ENCODE peak calls at places on chromosomes 12 and 14, in ten cellular contexts. One of them, this sample, is unnamed.
A peak's percentile ranks its signal among the peaks of the same experiment; 100 is the strongest.

GRCh38 chr12:22543246-22544037 is 900 bp downstream of the C2CD5 start:
- DNase-seq in AG09309: no peak
- DNase-seq in dermis blood vessel endothelial cell: peak; percentile 51
- DNase-seq in EL: no peak
- DNase-seq in NCI-H1417 treated with DMSO at 0.1 percent for 48 hours: no peak
- DNase-seq in T-helper 1 cell: peak; percentile 24
- DNase-seq in CD4-positive, alpha-beta T cell: peak; percentile 26
- DNase-seq in ACHN: peak; percentile 52
- DNase-seq in amniotic stem cell: no peak
- DNase-seq in H54: no peak
- DNase-seq in this sample: no peak

GRCh38 chr14:37889087-37889486 is 293.7 kb downstream of the TTC6 start:
- DNase-seq in AG09309: no peak
- DNase-seq in dermis blood vessel endothelial cell: no peak
- DNase-seq in EL: no peak
- DNase-seq in NCI-H1417 treated with DMSO at 0.1 percent for 48 hours: no peak
- DNase-seq in T-helper 1 cell: no peak
- DNase-seq in CD4-positive, alpha-beta T cell: no peak
- DNase-seq in ACHN: no peak
- DNase-seq in amniotic stem cell: no peak
- DNase-seq in H54: no peak
- DNase-seq in this sample: no peak

GRCh38 chr14:51780741-51781140 is 79.7 kb upstream of the GNG2 start:
- DNase-seq in AG09309: no peak
- DNase-seq in dermis blood vessel endothelial cell: peak; percentile 43
- DNase-seq in EL: peak; percentile 32
- DNase-seq in NCI-H1417 treated with DMSO at 0.1 percent for 48 hours: no peak
- DNase-seq in T-helper 1 cell: no peak
- DNase-seq in CD4-positive, alpha-beta T cell: no peak
- DNase-seq in ACHN: peak; percentile 4
- DNase-seq in amniotic stem cell: no peak
- DNase-seq in H54: no peak
- DNase-seq in this sample: no peak

GRCh38 chr14:55482936-55483605 is 42.7 kb upstream of the TBPL2 start:
- DNase-seq in AG09309: no peak
- DNase-seq in dermis blood vessel endothelial cell: peak; percentile 27
- DNase-seq in EL: no peak
- DNase-seq in NCI-H1417 treated with DMSO at 0.1 percent for 48 hours: no peak
- DNase-seq in T-helper 1 cell: no peak
- DNase-seq in CD4-positive, alpha-beta T cell: no peak
- DNase-seq in ACHN: no peak
- DNase-seq in amniotic stem cell: no peak
- DNase-seq in H54: no peak
- DNase-seq in this sample: no peak

GRCh38 chr14:76101384-76101783 is 50.3 kb upstream of the GPATCH2L start:
- DNase-seq in AG09309: no peak
- DNase-seq in dermis blood vessel endothelial cell: no peak
- DNase-seq in EL: no peak
- DNase-seq in NCI-H1417 treated with DMSO at 0.1 percent for 48 hours: no peak
- DNase-seq in T-helper 1 cell: no peak
- DNase-seq in CD4-positive, alpha-beta T cell: no peak
- DNase-seq in ACHN: no peak
- DNase-seq in amniotic stem cell: no peak
- DNase-seq in H54: no peak
- DNase-seq in this sample: no peak

GRCh38 chr14:103998027-103998426 is 55.7 kb upstream of the RD3L start:
- DNase-seq in AG09309: no peak
- DNase-seq in dermis blood vessel endothelial cell: no peak
- DNase-seq in EL: no peak
- DNase-seq in NCI-H1417 treated with DMSO at 0.1 percent for 48 hours: no peak
- DNase-seq in T-helper 1 cell: no peak
- DNase-seq in CD4-positive, alpha-beta T cell: no peak
- DNase-seq in ACHN: no peak
- DNase-seq in amniotic stem cell: no peak
- DNase-seq in H54: no peak
- DNase-seq in this sample: no peak

GRCh38 chr12:132610051-132610759 is at the start of gene LRCOL1:
- DNase-seq in AG09309: peak; percentile 39
- DNase-seq in dermis blood vessel endothelial cell: peak; percentile 41
- DNase-seq in EL: peak; percentile 67
- DNase-seq in NCI-H1417 treated with DMSO at 0.1 percent for 48 hours: no peak
- DNase-seq in T-helper 1 cell: no peak
- DNase-seq in CD4-positive, alpha-beta T cell: no peak
- DNase-seq in ACHN: no peak
- DNase-seq in amniotic stem cell: no peak
- DNase-seq in H54: no peak
- DNase-seq in this sample: no peak

GRCh38 chr12:78191611-78192010 is 360.9 kb downstream of the NAV3 start:
- DNase-seq in AG09309: no peak
- DNase-seq in dermis blood vessel endothelial cell: no peak
- DNase-seq in EL: no peak
- DNase-seq in NCI-H1417 treated with DMSO at 0.1 percent for 48 hours: no peak
- DNase-seq in T-helper 1 cell: no peak
- DNase-seq in CD4-positive, alpha-beta T cell: no peak
- DNase-seq in ACHN: no peak
- DNase-seq in amniotic stem cell: no peak
- DNase-seq in H54: no peak
- DNase-seq in this sample: no peak

GRCh38 chr12:95605087-95605486 is 53.8 kb upstream of the USP44 start:
- DNase-seq in AG09309: no peak
- DNase-seq in dermis blood vessel endothelial cell: peak; percentile 94
- DNase-seq in EL: peak; percentile 77
- DNase-seq in NCI-H1417 treated with DMSO at 0.1 percent for 48 hours: no peak
- DNase-seq in T-helper 1 cell: no peak
- DNase-seq in CD4-positive, alpha-beta T cell: no peak
- DNase-seq in ACHN: peak; percentile 88
- DNase-seq in amniotic stem cell: no peak
- DNase-seq in H54: peak; percentile 52
- DNase-seq in this sample: peak; percentile 53

GRCh38 chr14:106372870-106373657 is 846.7 kb downstream of the TMEM121 start:
- DNase-seq in AG09309: no peak
- DNase-seq in dermis blood vessel endothelial cell: peak; percentile 17
- DNase-seq in EL: no peak
- DNase-seq in NCI-H1417 treated with DMSO at 0.1 percent for 48 hours: no peak
- DNase-seq in T-helper 1 cell: peak; percentile 66
- DNase-seq in CD4-positive, alpha-beta T cell: peak; percentile 71
- DNase-seq in ACHN: peak; percentile 53
- DNase-seq in amniotic stem cell: no peak
- DNase-seq in H54: peak; percentile 22
- DNase-seq in this sample: peak; percentile 36

GRCh38 chr14:24353551-24354529 is 14.0 kb upstream of the RIPK3 start:
- DNase-seq in AG09309: no peak
- DNase-seq in dermis blood vessel endothelial cell: no peak
- DNase-seq in EL: peak; percentile 61
- DNase-seq in NCI-H1417 treated with DMSO at 0.1 percent for 48 hours: no peak
- DNase-seq in T-helper 1 cell: no peak
- DNase-seq in CD4-positive, alpha-beta T cell: no peak
- DNase-seq in ACHN: no peak
- DNase-seq in amniotic stem cell: no peak
- DNase-seq in H54: no peak
- DNase-seq in this sample: no peak

GRCh38 chr14:78959674-78960264 is 789.6 kb downstream of the NRXN3 start:
- DNase-seq in AG09309: peak; percentile 50
- DNase-seq in dermis blood vessel endothelial cell: peak; percentile 88
- DNase-seq in EL: peak; percentile 82
- DNase-seq in NCI-H1417 treated with DMSO at 0.1 percent for 48 hours: peak; percentile 6
- DNase-seq in T-helper 1 cell: peak; percentile 12
- DNase-seq in CD4-positive, alpha-beta T cell: peak; percentile 23
- DNase-seq in ACHN: peak; percentile 53
- DNase-seq in amniotic stem cell: peak; percentile 72
- DNase-seq in H54: peak; percentile 4
- DNase-seq in this sample: peak; percentile 61

GRCh38 chr12:40436564-40436963 is 211.8 kb downstream of the LRRK2 start:
- DNase-seq in AG09309: no peak
- DNase-seq in dermis blood vessel endothelial cell: no peak
- DNase-seq in EL: no peak
- DNase-seq in NCI-H1417 treated with DMSO at 0.1 percent for 48 hours: no peak
- DNase-seq in T-helper 1 cell: no peak
- DNase-seq in CD4-positive, alpha-beta T cell: no peak
- DNase-seq in ACHN: no peak
- DNase-seq in amniotic stem cell: no peak
- DNase-seq in H54: no peak
- DNase-seq in this sample: no peak

GRCh38 chr12:3670083-3670620 is 82.8 kb downstream of the CRACR2A start:
- DNase-seq in AG09309: no peak
- DNase-seq in dermis blood vessel endothelial cell: no peak
- DNase-seq in EL: peak; percentile 14
- DNase-seq in NCI-H1417 treated with DMSO at 0.1 percent for 48 hours: no peak
- DNase-seq in T-helper 1 cell: no peak
- DNase-seq in CD4-positive, alpha-beta T cell: no peak
- DNase-seq in ACHN: no peak
- DNase-seq in amniotic stem cell: no peak
- DNase-seq in H54: no peak
- DNase-seq in this sample: no peak

GRCh38 chr14:49484180-49484579 is 102.0 kb downstream of the RPS29 start:
- DNase-seq in AG09309: no peak
- DNase-seq in dermis blood vessel endothelial cell: no peak
- DNase-seq in EL: no peak
- DNase-seq in NCI-H1417 treated with DMSO at 0.1 percent for 48 hours: no peak
- DNase-seq in T-helper 1 cell: no peak
- DNase-seq in CD4-positive, alpha-beta T cell: no peak
- DNase-seq in ACHN: no peak
- DNase-seq in amniotic stem cell: no peak
- DNase-seq in H54: no peak
- DNase-seq in this sample: no peak

GRCh38 chr12:1913377-1914115 is 4.9 kb downstream of the CACNA2D4 start:
- DNase-seq in AG09309: no peak
- DNase-seq in dermis blood vessel endothelial cell: no peak
- DNase-seq in EL: no peak
- DNase-seq in NCI-H1417 treated with DMSO at 0.1 percent for 48 hours: no peak
- DNase-seq in T-helper 1 cell: no peak
- DNase-seq in CD4-positive, alpha-beta T cell: no peak
- DNase-seq in ACHN: no peak
- DNase-seq in amniotic stem cell: no peak
- DNase-seq in H54: no peak
- DNase-seq in this sample: no peak

This sample was measured in A549.